ENCODE peak calls at places on chromosomes 6 and 20, in five cellular contexts. F is cardiac muscle cell; O is aorta; S is psoas muscle; J is CD4-positive, CD25-positive, alpha-beta regulatory T cell. L is an unnamed sample.

GRCh38 chr6:56692586-56693245 is 50.0 kb upstream of the DST start:
- DNase-seq in F (no peak), O (no peak), S (no peak), J (no peak), L (no peak)

GRCh38 chr6:119738425-119738824 is 388.9 kb upstream of the MAN1A1 start:
- DNase-seq in F (no peak), O (no peak), S (no peak), J (no peak), L (no peak)

GRCh38 chr6:6960571-6961251 is 147.1 kb upstream of the RREB1 start:
- DNase-seq in F (no peak), O (no peak), S (no peak), J (no peak), L (no peak)

GRCh38 chr6:89475634-89476033 is 42.7 kb downstream of the ANKRD6 start:
- DNase-seq in F (no peak), O (no peak), S (no peak), J (no peak), L (no peak)

GRCh38 chr6:88804701-88805100 is 158.7 kb downstream of the RNGTT start:
- DNase-seq in F (no peak), O (no peak), S (no peak), J (no peak), L (no peak)

GRCh38 chr6:5188646-5189045 is 72.1 kb downstream of the LYRM4 start:
- DNase-seq in F (no peak), O (no peak), S (peak; percentile 14), J (no peak), L (no peak)

GRCh38 chr6:146984251-146984924 is 219.8 kb upstream of the STXBP5 start:
- DNase-seq in F (no peak), O (no peak), S (no peak), J (no peak), L (no peak)

GRCh38 chr6:47810885-47811284 is 29.1 kb downstream of the OPN5 start:
- DNase-seq in F (no peak), O (no peak), S (no peak), J (no peak), L (no peak)

GRCh38 chr20:63284981-63285524 is 7.9 kb upstream of the COL20A1 start:
- DNase-seq in F (no peak), O (no peak), S (peak; percentile 2), J (no peak), L (no peak)

GRCh38 chr6:116255246-116255800 is 1.4 kb upstream of the TSPYL4 start:
- DNase-seq in F (peak; percentile 41), O (no peak), S (no peak), J (no peak), L (no peak)

GRCh38 chr6:98560418-98560817 is 274.0 kb upstream of the POU3F2 start:
- DNase-seq in F (no peak), O (no peak), S (no peak), J (no peak), L (no peak)

GRCh38 chr6:14129572-14129971 is 12.0 kb downstream of the CD83 start:
- DNase-seq in F (peak; percentile 77), O (no peak), S (no peak), J (no peak), L (peak; percentile 36)

GRCh38 chr20:63540417-63541186 is 3.4 kb upstream of the PTK6 start:
- DNase-seq in F (no peak), O (no peak), S (no peak), J (no peak), L (no peak)

GRCh38 chr6:111487656-111488055 is 4.6 kb upstream of the REV3L start:
- DNase-seq in F (no peak), O (no peak), S (no peak), J (no peak), L (no peak)

GRCh38 chr6:3911614-3912336 is 62.6 kb downstream of the FAM50B start:
- DNase-seq in F (no peak), O (peak; percentile 94), S (peak; percentile 71), J (no peak), L (peak; percentile 62)

GRCh38 chr20:51966296-51966971 is 164.1 kb upstream of the SALL4 start:
- DNase-seq in F (peak; percentile 75), O (no peak), S (no peak), J (no peak), L (peak; percentile 67)

GRCh38 chr20:39874049-39874893 is 814.8 kb downstream of the MAFB start:
- DNase-seq in F (peak; percentile 81), O (no peak), S (peak; percentile 63), J (no peak), L (peak; percentile 67)

GRCh38 chr6:119858901-119859300 is 509.3 kb upstream of the MAN1A1 start:
- DNase-seq in F (no peak), O (no peak), S (no peak), J (no peak), L (no peak)

GRCh38 chr6:85443720-85444119 is 6.2 kb upstream of the NT5E start:
- DNase-seq in F (no peak), O (no peak), S (no peak), J (no peak), L (no peak)

GRCh38 chr6:27303613-27304272 is 8.3 kb downstream of the POM121L2 start:
- DNase-seq in F (no peak), O (no peak), S (no peak), J (no peak), L (no peak)

GRCh38 chr6:142303191-142303564 is 1.4 kb downstream of the ADGRG6 start:
- DNase-seq in F (no peak), O (no peak), S (no peak), J (no peak), L (no peak)
- H3K4me3 ChIP-seq in F (no peak overlapping the region), O (no peak overlapping the region), S (no peak overlapping the region), J (no peak overlapping the region), L (no peak overlapping the region)

DNA sequence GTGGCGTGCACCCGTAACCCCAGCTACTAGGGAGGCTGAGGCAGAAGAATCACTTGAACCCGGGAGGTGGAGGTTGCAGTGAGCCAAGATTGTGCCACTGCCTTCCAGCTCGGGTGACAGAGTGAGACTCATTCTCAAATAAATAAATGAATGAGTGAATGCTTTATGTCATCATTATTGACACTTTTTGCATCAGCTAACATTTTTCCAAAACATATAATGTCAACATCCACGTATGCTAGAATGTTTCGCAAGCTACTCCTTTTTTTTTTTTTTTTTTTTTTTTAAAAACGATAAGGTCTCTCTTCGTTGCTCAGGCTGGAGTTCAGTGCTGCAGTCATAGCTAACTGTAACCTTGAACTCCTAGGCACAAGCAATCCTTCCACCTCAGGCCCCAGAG is 72.2 kb downstream of the SENP6 start:
- DNase-seq in F (no peak), O (no peak), S (no peak), J (no peak), L (no peak)
- H3K27me3 ChIP-seq in F (no peaks in the 10 kb centered on the region), O (no peaks in the 10 kb centered on the region), S (no peaks in the 10 kb centered on the region), J (no peaks in the 10 kb centered on the region), L (no peaks in the 10 kb centered on the region)

GRCh38 chr6:43074847-43075741 is 1.0 kb upstream of the PTK7 start:
- DNase-seq in F (no peak), O (no peak), S (no peak), J (no peak), L (peak; percentile 44)
- H3K4me3 ChIP-seq in F (no peak overlapping the region), O (no peak overlapping the region), S (peak overlapping the region; percentile 63), J (no peak overlapping the region), L (no peak overlapping the region)

GRCh38 chr6:129329677-129330076 is 380.3 kb downstream of the ARHGAP18 start:
- DNase-seq in F (no peak), O (no peak), S (no peak), J (no peak), L (no peak)
- H3K27me3 ChIP-seq in F (no peaks in the 10 kb centered on the region), O (no peaks in the 10 kb centered on the region), S (no peaks in the 10 kb centered on the region), J (no peaks in the 10 kb centered on the region), L (no peaks in the 10 kb centered on the region)

DNA sequence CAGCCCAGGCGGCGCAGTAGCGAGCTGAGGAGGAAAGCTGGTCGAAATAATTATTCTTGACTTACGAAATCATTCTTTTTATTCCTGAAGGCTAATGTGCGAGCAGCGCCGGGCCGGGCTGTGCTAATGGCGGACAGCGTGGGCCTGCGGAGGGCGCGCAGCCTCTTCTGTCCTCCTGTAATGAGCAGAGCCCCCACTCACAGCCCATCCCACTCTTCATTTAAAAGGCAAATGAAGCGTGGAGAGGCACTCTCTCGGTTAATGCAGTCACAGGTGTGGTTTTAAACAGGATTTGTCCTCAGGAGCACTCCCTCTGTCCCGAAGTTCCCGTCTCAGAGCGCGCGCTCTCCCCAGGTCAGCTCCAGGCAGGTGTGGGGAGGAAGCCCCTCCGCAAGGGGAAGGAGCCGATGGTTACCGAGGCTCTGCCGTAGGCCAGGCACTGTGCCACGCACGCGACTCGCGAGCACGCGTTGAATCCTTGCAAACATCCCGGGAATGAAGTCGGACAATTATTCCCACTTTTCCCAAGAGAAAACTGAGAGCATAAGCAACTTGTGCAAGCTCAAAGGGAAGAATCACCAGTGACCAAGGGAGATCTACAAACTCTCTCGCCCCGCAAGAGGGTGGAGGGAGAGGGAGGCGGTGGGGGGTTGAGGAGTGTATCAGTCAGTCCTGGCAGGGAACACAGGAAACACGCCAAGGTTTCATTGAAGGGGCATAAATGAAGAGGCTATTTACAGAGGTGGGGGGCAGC is 35.5 kb upstream of the ZFAND3 start:
- DNase-seq in F (peak; percentile 9), O (peak; percentile 81), S (peak; percentile 37), J (no peak), L (no peak)
- H3K4me3 ChIP-seq in F (no peak overlapping the region), O (peak overlapping the region; percentile 21), S (peak overlapping the region; percentile 73), J (peak overlapping the region; percentile 32), L (peak overlapping the region; percentile 16)

GRCh38 chr6:107729098-107729497 is 95.0 kb downstream of the SCML4 start:
- DNase-seq in F (no peak), O (no peak), S (no peak), J (no peak), L (no peak)

GRCh38 chr6:107728564-107728897 is 95.6 kb downstream of the SCML4 start:
- DNase-seq in F (no peak), O (no peak), S (no peak), J (no peak), L (no peak)

GRCh38 chr6:107730683-107731314 is 93.3 kb downstream of the SCML4 start:
- DNase-seq in F (no peak), O (no peak), S (no peak), J (no peak), L (no peak)

GRCh38 chr6:107730106-107730505 is 94.0 kb downstream of the SCML4 start:
- DNase-seq in F (no peak), O (no peak), S (no peak), J (no peak), L (no peak)

GRCh38 chr6:107727096-107727757 is 96.9 kb downstream of the SCML4 start:
- DNase-seq in F (no peak), O (no peak), S (no peak), J (no peak), L (no peak)
- H3K27me3 ChIP-seq in F (peaks cover 12% of the 10 kb centered on the region), O (no peaks in the 10 kb centered on the region), S (no peaks in the 10 kb centered on the region), J (no peaks in the 10 kb centered on the region), L (no peaks in the 10 kb centered on the region)

GRCh38 chr6:169252805-169253189 is 849 bp downstream of the THBS2 start:
- DNase-seq in F (peak; percentile 16), O (peak; percentile 79), S (no peak), J (no peak), L (no peak)
- H3K4me3 ChIP-seq in F (peak overlapping the region; percentile 3), O (peak overlapping the region; percentile 60), S (peak overlapping the region; percentile 23), J (no peak overlapping the region), L (no peak overlapping the region)

DNA sequence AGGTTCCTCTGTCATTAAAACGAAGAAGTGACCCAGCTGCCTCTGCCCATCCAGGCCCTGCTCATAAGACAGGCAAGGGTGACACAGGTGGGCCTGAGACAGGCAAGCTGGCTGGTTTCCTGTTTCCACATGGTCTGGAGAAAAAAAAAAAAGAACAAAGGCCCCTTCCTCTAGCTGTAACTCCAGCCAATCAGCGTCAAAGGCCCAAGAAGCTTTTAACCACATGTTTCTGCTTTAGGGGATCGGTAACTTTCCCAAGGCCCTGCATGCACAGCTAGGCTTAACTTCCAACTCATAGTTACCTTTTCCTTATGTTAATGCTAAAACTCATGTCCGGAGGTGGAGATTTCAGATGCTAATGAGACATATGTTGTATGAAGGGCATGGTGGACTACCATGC is 81.1 kb upstream of the CDH4 start:
- DNase-seq in F (no peak), O (no peak), S (no peak), J (no peak), L (no peak)
- H3K27me3 ChIP-seq in F (no peaks in the 10 kb centered on the region), O (no peaks in the 10 kb centered on the region), S (no peaks in the 10 kb centered on the region), J (peaks cover 2% of the 10 kb centered on the region), L (peaks cover 3% of the 10 kb centered on the region)

L was measured in lung.